ENCODE peak calls at places on chromosomes 1 and 21, in ten cellular contexts. One of them, this sample, is unnamed.

GRCh38 chr1:3453891-3454810 is at the start of gene ARHGEF16:
- DNase-seq in left ventricle myocardium inferior: peak
- DNase-seq in kidney: peak
- DNase-seq in neural progenitor cell: peak
- DNase-seq in lung: peak
- DNase-seq in choroid plexus epithelial cell: peak
- DNase-seq in osteoblast: peak
- DNase-seq in GM23338: peak
- DNase-seq in IMR-90: peak
- DNase-seq in keratinocyte: no peak
- DNase-seq in this sample: no peak

GRCh38 chr1:61332196-61332753 is 249.9 kb downstream of the NFIA start:
- DNase-seq in left ventricle myocardium inferior: no peak
- DNase-seq in kidney: no peak
- DNase-seq in neural progenitor cell: no peak
- DNase-seq in lung: no peak
- DNase-seq in choroid plexus epithelial cell: no peak
- DNase-seq in osteoblast: no peak
- DNase-seq in GM23338: no peak
- DNase-seq in IMR-90: no peak
- DNase-seq in keratinocyte: no peak
- DNase-seq in this sample: no peak

GRCh38 chr21:42319368-42319767 is 4.2 kb upstream of the TFF3 start:
- DNase-seq in left ventricle myocardium inferior: no peak
- DNase-seq in kidney: peak
- DNase-seq in neural progenitor cell: no peak
- DNase-seq in lung: no peak
- DNase-seq in choroid plexus epithelial cell: no peak
- DNase-seq in osteoblast: no peak
- DNase-seq in GM23338: no peak
- DNase-seq in IMR-90: no peak
- DNase-seq in keratinocyte: no peak
- DNase-seq in this sample: peak

GRCh38 chr1:97647776-97648175 is 273.1 kb downstream of the DPYD start:
- DNase-seq in left ventricle myocardium inferior: no peak
- DNase-seq in kidney: no peak
- DNase-seq in neural progenitor cell: no peak
- DNase-seq in lung: no peak
- DNase-seq in choroid plexus epithelial cell: peak
- DNase-seq in osteoblast: no peak
- DNase-seq in GM23338: no peak
- DNase-seq in IMR-90: peak
- DNase-seq in keratinocyte: no peak
- DNase-seq in this sample: no peak

GRCh38 chr1:63824386-63824898 is 50.6 kb downstream of the ROR1 start:
- DNase-seq in left ventricle myocardium inferior: no peak
- DNase-seq in kidney: no peak
- DNase-seq in neural progenitor cell: no peak
- DNase-seq in lung: no peak
- DNase-seq in choroid plexus epithelial cell: no peak
- DNase-seq in osteoblast: no peak
- DNase-seq in GM23338: no peak
- DNase-seq in IMR-90: peak
- DNase-seq in keratinocyte: no peak
- DNase-seq in this sample: no peak

GRCh38 chr1:209619696-209620483 is 32.3 kb downstream of the LAMB3 start:
- DNase-seq in left ventricle myocardium inferior: no peak
- DNase-seq in kidney: no peak
- DNase-seq in neural progenitor cell: no peak
- DNase-seq in lung: no peak
- DNase-seq in choroid plexus epithelial cell: no peak
- DNase-seq in osteoblast: no peak
- DNase-seq in GM23338: no peak
- DNase-seq in IMR-90: no peak
- DNase-seq in keratinocyte: peak
- DNase-seq in this sample: no peak

GRCh38 chr1:183956559-183957188 is 80.9 kb downstream of the COLGALT2 start:
- DNase-seq in left ventricle myocardium inferior: no peak
- DNase-seq in kidney: no peak
- DNase-seq in neural progenitor cell: no peak
- DNase-seq in lung: no peak
- DNase-seq in choroid plexus epithelial cell: peak
- DNase-seq in osteoblast: peak
- DNase-seq in GM23338: no peak
- DNase-seq in IMR-90: peak
- DNase-seq in keratinocyte: peak
- DNase-seq in this sample: no peak

GRCh38 chr1:4053160-4053748 is 153.2 kb upstream of the C1orf174 start:
- DNase-seq in left ventricle myocardium inferior: no peak
- DNase-seq in kidney: no peak
- DNase-seq in neural progenitor cell: no peak
- DNase-seq in lung: no peak
- DNase-seq in choroid plexus epithelial cell: no peak
- DNase-seq in osteoblast: no peak
- DNase-seq in GM23338: no peak
- DNase-seq in IMR-90: no peak
- DNase-seq in keratinocyte: no peak
- DNase-seq in this sample: no peak

GRCh38 chr21:16213518-16213917 is 483.7 kb downstream of the USP25 start:
- DNase-seq in left ventricle myocardium inferior: no peak
- DNase-seq in kidney: no peak
- DNase-seq in neural progenitor cell: no peak
- DNase-seq in lung: no peak
- DNase-seq in choroid plexus epithelial cell: no peak
- DNase-seq in osteoblast: no peak
- DNase-seq in GM23338: no peak
- DNase-seq in IMR-90: no peak
- DNase-seq in keratinocyte: no peak
- DNase-seq in this sample: no peak

GRCh38 chr1:245262876-245263625 is 108.3 kb downstream of the KIF26B start:
- DNase-seq in left ventricle myocardium inferior: no peak
- DNase-seq in kidney: no peak
- DNase-seq in neural progenitor cell: no peak
- DNase-seq in lung: no peak
- DNase-seq in choroid plexus epithelial cell: no peak
- DNase-seq in osteoblast: no peak
- DNase-seq in GM23338: no peak
- DNase-seq in IMR-90: no peak
- DNase-seq in keratinocyte: no peak
- DNase-seq in this sample: no peak

GRCh38 chr1:51690285-51690961 is 73.5 kb downstream of the OSBPL9 start:
- DNase-seq in left ventricle myocardium inferior: no peak
- DNase-seq in kidney: no peak
- DNase-seq in neural progenitor cell: no peak
- DNase-seq in lung: no peak
- DNase-seq in choroid plexus epithelial cell: peak
- DNase-seq in osteoblast: no peak
- DNase-seq in GM23338: no peak
- DNase-seq in IMR-90: peak
- DNase-seq in keratinocyte: no peak
- DNase-seq in this sample: no peak

GRCh38 chr1:170075186-170075585 is 691 bp upstream of the KIFAP3 start:
- DNase-seq in left ventricle myocardium inferior: no peak
- DNase-seq in kidney: no peak
- DNase-seq in neural progenitor cell: no peak
- DNase-seq in lung: no peak
- DNase-seq in choroid plexus epithelial cell: no peak
- DNase-seq in osteoblast: no peak
- DNase-seq in GM23338: no peak
- DNase-seq in IMR-90: no peak
- DNase-seq in keratinocyte: no peak
- DNase-seq in this sample: no peak

GRCh38 chr1:218526198-218526580 is 181.1 kb downstream of the TGFB2 start:
- DNase-seq in left ventricle myocardium inferior: no peak
- DNase-seq in kidney: no peak
- DNase-seq in neural progenitor cell: no peak
- DNase-seq in lung: no peak
- DNase-seq in choroid plexus epithelial cell: no peak
- DNase-seq in osteoblast: no peak
- DNase-seq in GM23338: no peak
- DNase-seq in IMR-90: no peak
- DNase-seq in keratinocyte: no peak
- DNase-seq in this sample: no peak

GRCh38 chr1:65791860-65792670 is 630 bp upstream of the PDE4B start:
- DNase-seq in left ventricle myocardium inferior: peak
- DNase-seq in kidney: peak
- DNase-seq in neural progenitor cell: peak
- DNase-seq in lung: no peak
- DNase-seq in choroid plexus epithelial cell: peak
- DNase-seq in osteoblast: peak
- DNase-seq in GM23338: peak
- DNase-seq in IMR-90: peak
- DNase-seq in keratinocyte: no peak
- DNase-seq in this sample: no peak

GRCh38 chr1:8302181-8302681 is 15.7 kb upstream of the SLC45A1 start:
- DNase-seq in left ventricle myocardium inferior: no peak
- DNase-seq in kidney: no peak
- DNase-seq in neural progenitor cell: peak
- DNase-seq in lung: no peak
- DNase-seq in choroid plexus epithelial cell: no peak
- DNase-seq in osteoblast: no peak
- DNase-seq in GM23338: peak
- DNase-seq in IMR-90: no peak
- DNase-seq in keratinocyte: no peak
- DNase-seq in this sample: no peak

GRCh38 chr1:156866679-156867015 is 6.0 kb downstream of the NTRK1 start:
- DNase-seq in left ventricle myocardium inferior: no peak
- DNase-seq in kidney: peak
- DNase-seq in neural progenitor cell: no peak
- DNase-seq in lung: no peak
- DNase-seq in choroid plexus epithelial cell: no peak
- DNase-seq in osteoblast: no peak
- DNase-seq in GM23338: no peak
- DNase-seq in IMR-90: no peak
- DNase-seq in keratinocyte: no peak
- DNase-seq in this sample: no peak

GRCh38 chr1:196405839-196406238 is 202.4 kb downstream of the KCNT2 start:
- DNase-seq in left ventricle myocardium inferior: no peak
- DNase-seq in kidney: no peak
- DNase-seq in neural progenitor cell: no peak
- DNase-seq in lung: no peak
- DNase-seq in choroid plexus epithelial cell: peak
- DNase-seq in osteoblast: no peak
- DNase-seq in GM23338: no peak
- DNase-seq in IMR-90: no peak
- DNase-seq in keratinocyte: no peak
- DNase-seq in this sample: no peak
- H3K4me3 ChIP-seq in left ventricle myocardium inferior: no peak
- H3K4me3 ChIP-seq in kidney: no peak
- H3K4me3 ChIP-seq in neural progenitor cell: no peak
- H3K4me3 ChIP-seq in lung: no peak
- H3K4me3 ChIP-seq in choroid plexus epithelial cell: no peak
- H3K4me3 ChIP-seq in osteoblast: no peak
- H3K4me3 ChIP-seq in GM23338: no peak
- H3K4me3 ChIP-seq in IMR-90: no peak
- H3K4me3 ChIP-seq in keratinocyte: no peak
- H3K4me3 ChIP-seq in this sample: no peak

GRCh38 chr1:237124856-237125462 is 83.0 kb downstream of the RYR2 start:
- DNase-seq in left ventricle myocardium inferior: no peak
- DNase-seq in kidney: no peak
- DNase-seq in neural progenitor cell: peak
- DNase-seq in lung: no peak
- DNase-seq in choroid plexus epithelial cell: peak
- DNase-seq in osteoblast: no peak
- DNase-seq in GM23338: peak
- DNase-seq in IMR-90: no peak
- DNase-seq in keratinocyte: no peak
- DNase-seq in this sample: no peak
- TF ChIP-seq CTCF in left ventricle myocardium inferior: peak
- TF ChIP-seq CTCF in kidney: peak
- TF ChIP-seq CTCF in neural progenitor cell: peak
- TF ChIP-seq CTCF in lung: no peak
- TF ChIP-seq CTCF in choroid plexus epithelial cell: peak
- TF ChIP-seq CTCF in osteoblast: no peak
- TF ChIP-seq CTCF in GM23338: peak
- TF ChIP-seq CTCF in IMR-90: no peak
- TF ChIP-seq CTCF in keratinocyte: peak
- TF ChIP-seq CTCF in this sample: no peak

DNA sequence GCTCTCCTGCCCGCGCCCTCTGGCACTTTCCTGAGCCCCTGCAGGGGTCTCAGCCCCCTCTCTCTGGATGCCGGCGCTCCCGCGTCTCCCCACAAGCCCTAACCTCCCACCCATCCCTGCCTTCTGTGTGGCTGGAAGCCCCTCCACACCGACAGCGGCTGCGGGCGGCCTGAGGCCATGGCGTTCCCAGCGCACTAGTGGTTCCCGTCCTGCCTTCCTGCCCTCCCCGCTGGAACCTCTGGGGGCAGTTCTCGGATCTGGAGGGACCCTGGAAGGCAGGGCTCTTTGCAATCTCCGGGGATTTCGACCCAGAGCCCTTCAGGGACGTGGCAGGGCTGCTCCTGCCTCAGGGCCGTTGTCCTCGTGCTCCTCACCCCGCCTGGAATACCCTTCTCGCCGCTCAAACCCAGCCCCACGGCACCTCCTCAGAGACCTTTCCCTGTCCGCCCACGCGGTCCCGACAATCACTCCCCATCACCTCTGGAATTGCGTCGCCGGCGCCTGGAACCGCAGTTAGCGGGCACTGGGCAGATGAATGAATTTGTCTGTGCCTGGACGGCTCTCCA is 493 bp upstream of the ESPN start:
- DNase-seq in left ventricle myocardium inferior: no peak
- DNase-seq in kidney: peak
- DNase-seq in neural progenitor cell: peak
- DNase-seq in lung: no peak
- DNase-seq in choroid plexus epithelial cell: no peak
- DNase-seq in osteoblast: peak
- DNase-seq in GM23338: peak
- DNase-seq in IMR-90: no peak
- DNase-seq in keratinocyte: no peak
- DNase-seq in this sample: no peak
- H3K4me3 ChIP-seq in left ventricle myocardium inferior: peak
- H3K4me3 ChIP-seq in kidney: no peak
- H3K4me3 ChIP-seq in neural progenitor cell: peak
- H3K4me3 ChIP-seq in lung: no peak
- H3K4me3 ChIP-seq in choroid plexus epithelial cell: no peak
- H3K4me3 ChIP-seq in osteoblast: no peak
- H3K4me3 ChIP-seq in GM23338: peak
- H3K4me3 ChIP-seq in IMR-90: no peak
- H3K4me3 ChIP-seq in keratinocyte: no peak
- H3K4me3 ChIP-seq in this sample: no peak

DNA sequence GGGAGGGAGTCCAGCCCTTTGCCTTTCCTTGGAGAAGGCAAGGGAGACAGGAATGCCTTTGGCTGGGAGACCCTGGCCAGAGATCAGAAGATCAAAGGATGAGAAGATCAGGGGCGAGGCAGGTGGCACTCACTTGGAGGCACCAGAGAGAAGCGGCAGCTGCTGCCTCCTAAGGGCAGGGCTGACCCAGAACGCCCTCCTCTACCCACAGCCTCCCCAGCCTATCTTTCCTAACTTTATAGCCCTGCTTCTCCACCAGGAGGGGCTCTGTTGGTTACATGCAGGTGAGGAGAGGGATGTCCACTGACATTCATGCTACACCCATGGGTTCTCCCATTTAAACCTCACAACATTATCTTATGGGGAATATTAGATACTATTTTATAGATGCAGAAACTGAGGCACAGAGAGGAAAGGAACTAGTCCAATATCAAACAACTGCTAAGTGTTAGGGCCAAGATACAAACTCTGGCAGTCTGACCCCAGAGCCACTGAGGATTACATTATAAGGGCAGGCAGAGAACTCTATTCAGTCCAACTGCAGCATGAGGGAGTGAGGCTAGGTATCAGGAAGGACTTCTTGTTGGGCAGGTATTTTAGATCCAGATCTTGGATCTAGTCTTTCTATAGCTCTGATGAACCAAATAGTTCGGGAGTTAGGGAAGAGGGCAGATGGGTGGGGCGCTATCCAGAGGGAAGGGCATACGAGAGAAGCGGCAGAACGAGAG is 19.9 kb downstream of the LGR6 start:
- DNase-seq in left ventricle myocardium inferior: no peak
- DNase-seq in kidney: no peak
- DNase-seq in neural progenitor cell: peak
- DNase-seq in lung: no peak
- DNase-seq in choroid plexus epithelial cell: no peak
- DNase-seq in osteoblast: peak
- DNase-seq in GM23338: peak
- DNase-seq in IMR-90: no peak
- DNase-seq in keratinocyte: no peak
- DNase-seq in this sample: no peak
- TF ChIP-seq CTCF in left ventricle myocardium inferior: peak
- TF ChIP-seq CTCF in kidney: no peak
- TF ChIP-seq CTCF in neural progenitor cell: peak
- TF ChIP-seq CTCF in lung: no peak
- TF ChIP-seq CTCF in choroid plexus epithelial cell: peak
- TF ChIP-seq CTCF in osteoblast: no peak
- TF ChIP-seq CTCF in GM23338: peak
- TF ChIP-seq CTCF in IMR-90: no peak
- TF ChIP-seq CTCF in keratinocyte: peak
- TF ChIP-seq CTCF in this sample: no peak

This sample was measured in lower leg skin.